ENCODE peak calls at places on chromosomes 16 and 17, in four cellular contexts. R is neuronal stem cell; M is HEK293T; Q is effector CD8-positive, alpha-beta T cell. T is an unnamed sample.

GRCh38 chr17:2214047-2214717 is 89.4 kb downstream of the SMG6 start:
- DNase-seq in R (no peak), Q (no peak), M (peak; percentile 18), T (peak; percentile 18)

GRCh38 chr17:38571833-38572274 is 33.9 kb downstream of the SRCIN1 start:
- DNase-seq in R (no peak), M (no peak), Q (no peak), T (peak; percentile 38)

GRCh38 chr16:12901204-12901596 is 198 bp upstream of the SHISA9 start:
- DNase-seq in Q (no peak), M (no peak), R (peak; percentile 79), T (no peak)

GRCh38 chr17:48726182-48726915 is 2.2 kb downstream of the HOXB13 start:
- DNase-seq in Q (no peak), R (no peak), M (no peak), T (no peak)

GRCh38 chr17:78923660-78924453 is 1.3 kb downstream of the TIMP2 start:
- DNase-seq in M (no peak), R (no peak), Q (peak; percentile 40), T (peak; percentile 57)

GRCh38 chr16:75248536-75249380 is 2.7 kb downstream of the BCAR1 start:
- DNase-seq in M (no peak), Q (no peak), R (no peak), T (no peak)

GRCh38 chr16:35150805-35151312 is 1691.4 kb downstream of the TP53TG3F start:
- DNase-seq in M (no peak), R (no peak), Q (no peak), T (no peak)

GRCh38 chr16:70018254-70018653 is 67.1 kb downstream of the CLEC18A start:
- DNase-seq in M (peak; percentile 9), R (no peak), Q (peak; percentile 8), T (peak; percentile 15)

GRCh38 chr16:19765860-19766553 is 47.9 kb downstream of the IQCK start:
- DNase-seq in Q (no peak), R (no peak), M (no peak), T (no peak)

GRCh38 chr16:82633964-82634600 is 7.3 kb downstream of the CDH13 start:
- DNase-seq in M (no peak), R (no peak), Q (no peak), T (no peak)

GRCh38 chr17:80447790-80448189 is 28.6 kb downstream of the NPTX1 start:
- DNase-seq in M (no peak), R (no peak), Q (no peak), T (no peak)

GRCh38 chr16:58475220-58475619 is 24.7 kb upstream of the NDRG4 start:
- DNase-seq in M (no peak), R (no peak), Q (no peak), T (no peak)

T was measured in K562.